ENCODE peak calls at places on chromosomes 13 and 19, in four cellular contexts. F is Karpas-422, K is colonic mucosa, H is GM23248. M is an unnamed sample. For H3K4me1 and H3K27me3, the result is how much of the 10 kb centered on the place peaks cover.

GRCh38 chr19:50313812-50314536 is 15.2 kb downstream of the KCNC3 start:
- DNase-seq in F (peak), K (no peak), H (no peak), M (no peak)

GRCh38 chr13:63855457-63856118 is 2439.9 kb upstream of the PCDH20 start:
- DNase-seq in F (no peak), K (no peak), H (no peak), M (no peak)

GRCh38 chr13:54750521-54750920 is 1721.9 kb downstream of the OLFM4 start:
- DNase-seq in F (no peak), K (no peak), H (no peak), M (no peak)

GRCh38 chr19:6668696-6669095 is 1.3 kb downstream of the TNFSF14 start:
- DNase-seq in F (no peak), K (no peak), H (no peak), M (no peak)

GRCh38 chr19:49542446-49542845 is 14.6 kb downstream of the RCN3 start:
- DNase-seq in F (no peak), K (no peak), H (no peak), M (no peak)

GRCh38 chr13:93227280-93227905 is 786 bp downstream of the GPC6 start:
- DNase-seq in F (no peak), K (no peak), H (peak), M (peak)

GRCh38 chr19:1267441-1268391 is 1.4 kb upstream of the CIRBP start:
- DNase-seq in F (no peak), K (no peak), H (peak), M (no peak)

GRCh38 chr13:79197933-79198332 is 208.1 kb downstream of the RBM26 start:
- DNase-seq in F (no peak), K (no peak), H (no peak), M (no peak)

GRCh38 chr13:75763511-75763910 is 127.4 kb downstream of the LMO7 start:
- DNase-seq in F (no peak), K (no peak), H (no peak), M (no peak)

GRCh38 chr13:36029171-36029570 is 102.0 kb downstream of the DCLK1 start:
- DNase-seq in F (no peak), K (no peak), H (peak), M (no peak)

GRCh38 chr13:42574435-42575311 is 721 bp downstream of the TNFSF11 start:
- DNase-seq in F (no peak), K (no peak), H (peak), M (peak)

GRCh38 chr19:39218230-39219007 is 14.4 kb upstream of the SYCN start:
- DNase-seq in F (no peak), K (no peak), H (no peak), M (no peak)

GRCh38 chr13:20901668-20902437 is 693 bp downstream of the XPO4 start:
- DNase-seq in F (peak), K (peak), H (peak), M (peak)

GRCh38 chr19:57572415-57572947 is 6.2 kb downstream of the ZNF416 start:
- DNase-seq in F (no peak), K (no peak), H (no peak), M (no peak)

GRCh38 chr19:13507053-13507611 is 853 bp upstream of the CACNA1A start:
- DNase-seq in F (no peak), K (no peak), H (peak), M (peak)

GRCh38 chr13:110317496-110318195 is 10.6 kb downstream of the COL4A2 start:
- DNase-seq in F (no peak), K (no peak), H (no peak), M (no peak)
- H3K4me1 ChIP-seq in F (under half), K (under half), H (under half), M (under half)

GRCh38 chr13:112330479-112331407 is 45.4 kb upstream of the SPACA7 start:
- DNase-seq in F (peak), K (no peak), H (no peak), M (no peak)

GRCh38 chr13:112331675-112332074 is 44.5 kb upstream of the SPACA7 start:
- DNase-seq in F (no peak), K (no peak), H (no peak), M (no peak)

GRCh38 chr13:112335135-112335534 is 41.0 kb upstream of the SPACA7 start:
- DNase-seq in F (no peak), K (no peak), H (no peak), M (no peak)

GRCh38 chr13:112332727-112333126 is 43.4 kb upstream of the SPACA7 start:
- DNase-seq in F (no peak), K (no peak), H (no peak), M (no peak)

GRCh38 chr13:112333756-112334543 is 42.2 kb upstream of the SPACA7 start:
- DNase-seq in F (no peak), K (no peak), H (peak), M (no peak)
- H3K27me3 ChIP-seq in F (under half), K (under half), H (under half), M (under half)

GRCh38 chr19:28042516-28042915 is 1170.4 kb downstream of the UQCRFS1 start:
- DNase-seq in F (no peak), K (no peak), H (no peak), M (no peak)

GRCh38 chr19:28044477-28044876 is 1168.5 kb downstream of the UQCRFS1 start:
- DNase-seq in F (no peak), K (no peak), H (no peak), M (no peak)

GRCh38 chr19:28045621-28046020 is 1167.3 kb downstream of the UQCRFS1 start:
- DNase-seq in F (no peak), K (no peak), H (no peak), M (no peak)

GRCh38 chr19:28037186-28037585 is 1175.8 kb downstream of the UQCRFS1 start:
- DNase-seq in F (no peak), K (no peak), H (no peak), M (no peak)

GRCh38 chr19:28039677-28040381 is 1173.1 kb downstream of the UQCRFS1 start:
- DNase-seq in F (no peak), K (no peak), H (peak), M (no peak)
- H3K4me3 ChIP-seq in F (no peak), K (no peak), H (no peak), M (no peak)

DNA sequence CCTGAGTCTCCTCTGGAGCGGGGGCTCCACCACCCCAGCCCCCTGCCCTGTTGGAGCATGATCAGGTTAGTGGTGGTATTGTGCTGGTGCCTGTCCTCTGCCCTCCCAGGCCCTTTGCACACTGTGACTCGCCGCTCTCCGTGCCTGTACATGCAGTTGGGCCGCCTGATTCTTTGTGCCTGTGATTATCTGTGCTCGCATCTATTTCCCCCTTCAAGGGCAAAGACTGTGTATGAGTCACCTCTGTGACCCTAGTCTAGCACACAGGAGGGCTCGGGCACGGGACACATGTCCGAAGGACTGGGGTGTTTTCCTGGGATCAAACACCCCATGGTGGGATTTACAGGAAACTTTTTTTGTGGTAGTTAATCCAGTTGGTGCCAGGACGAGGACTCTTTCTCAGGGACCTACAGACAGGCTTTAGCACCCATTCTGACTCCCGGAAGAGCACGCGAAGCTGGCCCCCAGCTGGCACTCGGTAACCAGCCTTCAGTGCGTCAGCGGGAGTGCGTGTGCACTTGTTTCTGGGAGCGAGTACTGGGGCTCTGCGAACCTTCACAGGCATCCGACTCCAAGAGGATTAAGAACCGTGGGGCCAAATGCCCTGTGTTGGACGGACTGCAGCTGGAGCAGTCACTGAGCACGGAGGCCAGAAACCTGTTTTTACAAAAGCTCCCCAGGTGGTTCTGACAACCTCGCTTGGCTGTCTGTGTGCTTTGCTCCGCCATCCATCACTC is 6.7 kb downstream of the PPP1R37 start:
- DNase-seq in F (no peak), K (no peak), H (no peak), M (no peak)
- H3K4me1 ChIP-seq in F (under half), K (under half), H (under half), M (under half)